ENCODE peak calls at places on chromosomes 7 and 10, in four cellular contexts. One of them, this sample, is unnamed.

GRCh38 chr7:41256186-41256945 is 446.5 kb downstream of the INHBA start:
- DNase-seq in left cardiac atrium: no peak
- DNase-seq in naive thymus-derived CD8-positive, alpha-beta T cell: no peak
- DNase-seq in A673: no peak
- DNase-seq in this sample: peak

GRCh38 chr7:132745510-132745909 is 169.2 kb upstream of the PLXNA4 start:
- DNase-seq in left cardiac atrium: no peak
- DNase-seq in naive thymus-derived CD8-positive, alpha-beta T cell: no peak
- DNase-seq in A673: no peak
- DNase-seq in this sample: no peak

GRCh38 chr10:70096705-70097420 is 35.8 kb downstream of the AIFM2 start:
- DNase-seq in left cardiac atrium: no peak
- DNase-seq in naive thymus-derived CD8-positive, alpha-beta T cell: no peak
- DNase-seq in A673: no peak
- DNase-seq in this sample: peak

GRCh38 chr10:48406204-48406603 is 99.7 kb downstream of the MAPK8 start:
- DNase-seq in left cardiac atrium: no peak
- DNase-seq in naive thymus-derived CD8-positive, alpha-beta T cell: no peak
- DNase-seq in A673: peak
- DNase-seq in this sample: no peak

GRCh38 chr10:132249824-132250375 is 57.9 kb downstream of the STK32C start:
- DNase-seq in left cardiac atrium: no peak
- DNase-seq in naive thymus-derived CD8-positive, alpha-beta T cell: no peak
- DNase-seq in A673: no peak
- DNase-seq in this sample: no peak

GRCh38 chr7:7970620-7971307 is 2.2 kb downstream of the GLCCI1 start:
- DNase-seq in left cardiac atrium: no peak
- DNase-seq in naive thymus-derived CD8-positive, alpha-beta T cell: no peak
- DNase-seq in A673: peak
- DNase-seq in this sample: peak

GRCh38 chr7:136102881-136103280 is 125.7 kb upstream of the MTPN start:
- DNase-seq in left cardiac atrium: no peak
- DNase-seq in naive thymus-derived CD8-positive, alpha-beta T cell: no peak
- DNase-seq in A673: no peak
- DNase-seq in this sample: no peak

GRCh38 chr10:20890491-20891337 is 6.4 kb downstream of the NEBL start:
- DNase-seq in left cardiac atrium: no peak
- DNase-seq in naive thymus-derived CD8-positive, alpha-beta T cell: no peak
- DNase-seq in A673: peak
- DNase-seq in this sample: no peak

GRCh38 chr10:104707602-104708160 is 66.6 kb downstream of the SORCS3 start:
- DNase-seq in left cardiac atrium: no peak
- DNase-seq in naive thymus-derived CD8-positive, alpha-beta T cell: no peak
- DNase-seq in A673: no peak
- DNase-seq in this sample: peak

GRCh38 chr10:91891285-91892001 is 17.8 kb downstream of the FGFBP3 start:
- DNase-seq in left cardiac atrium: no peak
- DNase-seq in naive thymus-derived CD8-positive, alpha-beta T cell: no peak
- DNase-seq in A673: no peak
- DNase-seq in this sample: no peak

GRCh38 chr7:116687801-116688201 is 15.8 kb downstream of the MET start:
- DNase-seq in left cardiac atrium: no peak
- DNase-seq in naive thymus-derived CD8-positive, alpha-beta T cell: no peak
- DNase-seq in A673: peak
- DNase-seq in this sample: no peak

GRCh38 chr7:27462575-27463270 is 200.0 kb downstream of the HIBADH start:
- DNase-seq in left cardiac atrium: no peak
- DNase-seq in naive thymus-derived CD8-positive, alpha-beta T cell: no peak
- DNase-seq in A673: no peak
- DNase-seq in this sample: no peak

GRCh38 chr10:129938460-129938859 is 25.6 kb downstream of the EBF3 start:
- DNase-seq in left cardiac atrium: no peak
- DNase-seq in naive thymus-derived CD8-positive, alpha-beta T cell: no peak
- DNase-seq in A673: no peak
- DNase-seq in this sample: no peak

GRCh38 chr10:109427421-109427820 is 495.9 kb downstream of the XPNPEP1 start:
- DNase-seq in left cardiac atrium: no peak
- DNase-seq in naive thymus-derived CD8-positive, alpha-beta T cell: no peak
- DNase-seq in A673: peak
- DNase-seq in this sample: no peak

GRCh38 chr7:110830778-110831177 is 260.1 kb upstream of the LRRN3 start:
- DNase-seq in left cardiac atrium: no peak
- DNase-seq in naive thymus-derived CD8-positive, alpha-beta T cell: no peak
- DNase-seq in A673: no peak
- DNase-seq in this sample: no peak

GRCh38 chr7:66558201-66558641 is 70.5 kb upstream of the KCTD7 start:
- DNase-seq in left cardiac atrium: no peak
- DNase-seq in naive thymus-derived CD8-positive, alpha-beta T cell: no peak
- DNase-seq in A673: no peak
- DNase-seq in this sample: no peak

GRCh38 chr7:42869131-42870020 is 42.5 kb downstream of the C7orf25 start:
- DNase-seq in left cardiac atrium: no peak
- DNase-seq in naive thymus-derived CD8-positive, alpha-beta T cell: no peak
- DNase-seq in A673: no peak
- DNase-seq in this sample: no peak

GRCh38 chr10:100006241-100006886 is 3.4 kb downstream of the DNMBP start:
- DNase-seq in left cardiac atrium: no peak
- DNase-seq in naive thymus-derived CD8-positive, alpha-beta T cell: no peak
- DNase-seq in A673: peak
- DNase-seq in this sample: no peak

GRCh38 chr7:5646846-5647245 is 134.6 kb downstream of the RNF216 start:
- DNase-seq in left cardiac atrium: no peak
- DNase-seq in naive thymus-derived CD8-positive, alpha-beta T cell: no peak
- DNase-seq in A673: peak
- DNase-seq in this sample: no peak

GRCh38 chr7:46933596-46933995 is 648.3 kb downstream of the TNS3 start:
- DNase-seq in left cardiac atrium: no peak
- DNase-seq in naive thymus-derived CD8-positive, alpha-beta T cell: no peak
- DNase-seq in A673: peak
- DNase-seq in this sample: no peak

GRCh38 chr7:134197342-134197741 is 70.2 kb downstream of the LRGUK start:
- DNase-seq in left cardiac atrium: no peak
- DNase-seq in naive thymus-derived CD8-positive, alpha-beta T cell: no peak
- DNase-seq in A673: no peak
- DNase-seq in this sample: no peak

GRCh38 chr7:121890833-121891232 is 17.9 kb downstream of the PTPRZ1 start:
- DNase-seq in left cardiac atrium: no peak
- DNase-seq in naive thymus-derived CD8-positive, alpha-beta T cell: no peak
- DNase-seq in A673: no peak
- DNase-seq in this sample: no peak

GRCh38 chr10:43233601-43234430 is 33.0 kb downstream of the RASGEF1A start:
- DNase-seq in left cardiac atrium: peak
- DNase-seq in naive thymus-derived CD8-positive, alpha-beta T cell: peak
- DNase-seq in A673: no peak
- DNase-seq in this sample: no peak

GRCh38 chr7:85130702-85131101 is 56.2 kb downstream of the SEMA3D start:
- DNase-seq in left cardiac atrium: no peak
- DNase-seq in naive thymus-derived CD8-positive, alpha-beta T cell: no peak
- DNase-seq in A673: no peak
- DNase-seq in this sample: peak

GRCh38 chr7:412731-413356 is 106.8 kb downstream of the PDGFA start:
- DNase-seq in left cardiac atrium: no peak
- DNase-seq in naive thymus-derived CD8-positive, alpha-beta T cell: peak
- DNase-seq in A673: no peak
- DNase-seq in this sample: no peak

GRCh38 chr7:33809218-33809617 is 96.1 kb upstream of the BMPER start:
- DNase-seq in left cardiac atrium: no peak
- DNase-seq in naive thymus-derived CD8-positive, alpha-beta T cell: no peak
- DNase-seq in A673: no peak
- DNase-seq in this sample: peak

This sample was measured in NCI-H82.